ENCODE peak calls at places on chromosomes 2 and 18, in six cellular contexts. One of them, this sample, is unnamed. For H3K4me1, the result is how much of the 10 kb centered on the place peaks cover.

GRCh38 chr2:189015378-189015777 is 41.2 kb downstream of the COL3A1 start:
- DNase-seq in HCT116: no peak
- DNase-seq in PC-3: no peak
- DNase-seq in hepatocyte: no peak
- DNase-seq in GM23248: no peak
- DNase-seq in MM.1S: no peak
- DNase-seq in this sample: peak

GRCh38 chr2:10222-10875 is 36.0 kb downstream of the FAM110C start:
- DNase-seq in PC-3: no peak
- DNase-seq in HCT116: no peak
- DNase-seq in GM23248: peak
- DNase-seq in hepatocyte: peak
- DNase-seq in MM.1S: no peak
- DNase-seq in this sample: peak

GRCh38 chr2:85248741-85249524 is 78.9 kb downstream of the TGOLN2 start:
- DNase-seq in GM23248: peak
- DNase-seq in hepatocyte: peak
- DNase-seq in PC-3: peak
- DNase-seq in HCT116: peak
- DNase-seq in MM.1S: no peak
- DNase-seq in this sample: peak

GRCh38 chr2:133676392-133677130 is 108.3 kb upstream of the NCKAP5 start:
- DNase-seq in GM23248: peak
- DNase-seq in PC-3: no peak
- DNase-seq in MM.1S: no peak
- DNase-seq in HCT116: no peak
- DNase-seq in hepatocyte: no peak
- DNase-seq in this sample: no peak

GRCh38 chr2:68590702-68591101 is 52.7 kb upstream of the PROKR1 start:
- DNase-seq in PC-3: no peak
- DNase-seq in GM23248: no peak
- DNase-seq in HCT116: no peak
- DNase-seq in hepatocyte: no peak
- DNase-seq in MM.1S: no peak
- DNase-seq in this sample: no peak

GRCh38 chr2:160207804-160208661 is 8.0 kb upstream of the ITGB6 start:
- DNase-seq in MM.1S: no peak
- DNase-seq in GM23248: peak
- DNase-seq in hepatocyte: peak
- DNase-seq in PC-3: peak
- DNase-seq in HCT116: peak
- DNase-seq in this sample: peak

GRCh38 chr2:31523871-31524492 is 56.8 kb downstream of the SRD5A2 start:
- DNase-seq in MM.1S: peak
- DNase-seq in HCT116: peak
- DNase-seq in hepatocyte: peak
- DNase-seq in GM23248: peak
- DNase-seq in PC-3: peak
- DNase-seq in this sample: peak

GRCh38 chr2:28433935-28434599 is 41.4 kb downstream of the FOSL2 start:
- DNase-seq in hepatocyte: no peak
- DNase-seq in GM23248: no peak
- DNase-seq in HCT116: no peak
- DNase-seq in PC-3: no peak
- DNase-seq in MM.1S: no peak
- DNase-seq in this sample: no peak

GRCh38 chr2:205800804-205801203 is 118.5 kb downstream of the NRP2 start:
- DNase-seq in PC-3: no peak
- DNase-seq in hepatocyte: peak
- DNase-seq in GM23248: no peak
- DNase-seq in HCT116: no peak
- DNase-seq in MM.1S: no peak
- DNase-seq in this sample: no peak

GRCh38 chr2:20722592-20722991 is 55.6 kb downstream of the GDF7 start:
- DNase-seq in GM23248: no peak
- DNase-seq in HCT116: no peak
- DNase-seq in MM.1S: no peak
- DNase-seq in hepatocyte: no peak
- DNase-seq in PC-3: peak
- DNase-seq in this sample: no peak

GRCh38 chr18:77103991-77104521 is 28.5 kb downstream of the MBP start:
- DNase-seq in GM23248: peak
- DNase-seq in MM.1S: no peak
- DNase-seq in hepatocyte: no peak
- DNase-seq in HCT116: no peak
- DNase-seq in PC-3: no peak
- DNase-seq in this sample: no peak

GRCh38 chr18:77105021-77105420 is 27.6 kb downstream of the MBP start:
- DNase-seq in GM23248: no peak
- DNase-seq in hepatocyte: no peak
- DNase-seq in MM.1S: no peak
- DNase-seq in PC-3: no peak
- DNase-seq in HCT116: no peak
- DNase-seq in this sample: no peak

GRCh38 chr18:77102246-77103040 is 30.1 kb downstream of the MBP start:
- DNase-seq in GM23248: peak
- DNase-seq in MM.1S: peak
- DNase-seq in PC-3: peak
- DNase-seq in HCT116: no peak
- DNase-seq in hepatocyte: no peak
- DNase-seq in this sample: no peak

GRCh38 chr18:77101410-77102245 is 31.0 kb downstream of the MBP start:
- DNase-seq in PC-3: peak
- DNase-seq in HCT116: peak
- DNase-seq in MM.1S: no peak
- DNase-seq in GM23248: peak
- DNase-seq in hepatocyte: peak
- DNase-seq in this sample: no peak

GRCh38 chr18:77103181-77103875 is 29.3 kb downstream of the MBP start:
- DNase-seq in hepatocyte: no peak
- DNase-seq in GM23248: peak
- DNase-seq in PC-3: no peak
- DNase-seq in MM.1S: no peak
- DNase-seq in HCT116: no peak
- DNase-seq in this sample: no peak
- TF ChIP-seq EZH2phosphoT487 in hepatocyte: no peak
- TF ChIP-seq EZH2phosphoT487 in GM23248: no peak
- TF ChIP-seq EZH2phosphoT487 in PC-3: no peak
- TF ChIP-seq EZH2phosphoT487 in MM.1S: no peak
- TF ChIP-seq EZH2phosphoT487 in HCT116: no peak
- TF ChIP-seq EZH2phosphoT487 in this sample: no peak

GRCh38 chr2:70431948-70432347 is 121.7 kb downstream of the TGFA start:
- DNase-seq in PC-3: no peak
- DNase-seq in HCT116: peak
- DNase-seq in hepatocyte: no peak
- DNase-seq in GM23248: no peak
- DNase-seq in MM.1S: no peak
- DNase-seq in this sample: no peak
- H3K4me2 ChIP-seq in PC-3: no peak
- H3K4me2 ChIP-seq in HCT116: peak
- H3K4me2 ChIP-seq in hepatocyte: no peak
- H3K4me2 ChIP-seq in GM23248: no peak
- H3K4me2 ChIP-seq in MM.1S: no peak
- H3K4me2 ChIP-seq in this sample: no peak

DNA sequence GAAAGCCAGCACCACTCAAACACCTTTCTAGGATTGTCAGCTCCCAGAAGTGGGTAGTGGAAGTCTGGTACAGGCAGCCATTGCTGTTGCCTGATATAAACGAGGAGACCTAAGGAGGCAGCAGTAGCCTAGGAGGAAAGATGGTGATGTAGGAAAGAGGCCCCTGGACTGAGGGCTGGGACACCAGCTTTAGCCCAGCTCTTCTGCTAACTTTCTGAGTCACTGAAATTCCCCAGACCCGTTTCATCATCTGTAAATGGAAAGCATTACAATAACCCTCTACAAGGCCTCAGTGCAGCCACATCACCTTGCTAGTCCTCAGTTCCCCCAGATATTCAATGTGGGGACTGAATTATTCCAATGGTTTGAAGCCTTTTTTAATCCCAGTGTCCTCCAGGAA is 336.5 kb downstream of the TNS1 start:
- DNase-seq in PC-3: no peak
- DNase-seq in GM23248: peak
- DNase-seq in hepatocyte: no peak
- DNase-seq in MM.1S: no peak
- DNase-seq in HCT116: no peak
- DNase-seq in this sample: no peak
- H3K4me1 ChIP-seq in PC-3: under half
- H3K4me1 ChIP-seq in GM23248: half or more
- H3K4me1 ChIP-seq in hepatocyte: under half
- H3K4me1 ChIP-seq in MM.1S: under half
- H3K4me1 ChIP-seq in HCT116: under half
- H3K4me1 ChIP-seq in this sample: under half

GRCh38 chr2:201709747-201710146 is 11.3 kb upstream of the MPP4 start:
- DNase-seq in GM23248: no peak
- DNase-seq in PC-3: no peak
- DNase-seq in hepatocyte: no peak
- DNase-seq in MM.1S: no peak
- DNase-seq in HCT116: no peak
- DNase-seq in this sample: no peak

GRCh38 chr2:201707142-201707541 is 8.7 kb upstream of the MPP4 start:
- DNase-seq in hepatocyte: no peak
- DNase-seq in HCT116: no peak
- DNase-seq in GM23248: no peak
- DNase-seq in PC-3: no peak
- DNase-seq in MM.1S: no peak
- DNase-seq in this sample: no peak

GRCh38 chr2:201704536-201704935 is 6.1 kb upstream of the MPP4 start:
- DNase-seq in PC-3: peak
- DNase-seq in MM.1S: no peak
- DNase-seq in HCT116: no peak
- DNase-seq in GM23248: peak
- DNase-seq in hepatocyte: no peak
- DNase-seq in this sample: no peak

GRCh38 chr2:201709049-201709448 is 10.6 kb upstream of the MPP4 start:
- DNase-seq in PC-3: no peak
- DNase-seq in MM.1S: no peak
- DNase-seq in GM23248: peak
- DNase-seq in hepatocyte: no peak
- DNase-seq in HCT116: no peak
- DNase-seq in this sample: no peak

GRCh38 chr2:201707753-201708152 is 9.3 kb upstream of the MPP4 start:
- DNase-seq in HCT116: no peak
- DNase-seq in hepatocyte: no peak
- DNase-seq in MM.1S: no peak
- DNase-seq in GM23248: peak
- DNase-seq in PC-3: peak
- DNase-seq in this sample: no peak
- TF ChIP-seq EZH2phosphoT487 in HCT116: no peak
- TF ChIP-seq EZH2phosphoT487 in hepatocyte: no peak
- TF ChIP-seq EZH2phosphoT487 in MM.1S: no peak
- TF ChIP-seq EZH2phosphoT487 in GM23248: no peak
- TF ChIP-seq EZH2phosphoT487 in PC-3: no peak
- TF ChIP-seq EZH2phosphoT487 in this sample: no peak

GRCh38 chr18:8765692-8766463 is 60.5 kb downstream of the MTCL1 start:
- DNase-seq in hepatocyte: peak
- DNase-seq in MM.1S: no peak
- DNase-seq in PC-3: no peak
- DNase-seq in HCT116: peak
- DNase-seq in GM23248: peak
- DNase-seq in this sample: no peak
- H3K4me2 ChIP-seq in hepatocyte: peak
- H3K4me2 ChIP-seq in MM.1S: no peak
- H3K4me2 ChIP-seq in PC-3: no peak
- H3K4me2 ChIP-seq in HCT116: no peak
- H3K4me2 ChIP-seq in GM23248: peak
- H3K4me2 ChIP-seq in this sample: peak

DNA sequence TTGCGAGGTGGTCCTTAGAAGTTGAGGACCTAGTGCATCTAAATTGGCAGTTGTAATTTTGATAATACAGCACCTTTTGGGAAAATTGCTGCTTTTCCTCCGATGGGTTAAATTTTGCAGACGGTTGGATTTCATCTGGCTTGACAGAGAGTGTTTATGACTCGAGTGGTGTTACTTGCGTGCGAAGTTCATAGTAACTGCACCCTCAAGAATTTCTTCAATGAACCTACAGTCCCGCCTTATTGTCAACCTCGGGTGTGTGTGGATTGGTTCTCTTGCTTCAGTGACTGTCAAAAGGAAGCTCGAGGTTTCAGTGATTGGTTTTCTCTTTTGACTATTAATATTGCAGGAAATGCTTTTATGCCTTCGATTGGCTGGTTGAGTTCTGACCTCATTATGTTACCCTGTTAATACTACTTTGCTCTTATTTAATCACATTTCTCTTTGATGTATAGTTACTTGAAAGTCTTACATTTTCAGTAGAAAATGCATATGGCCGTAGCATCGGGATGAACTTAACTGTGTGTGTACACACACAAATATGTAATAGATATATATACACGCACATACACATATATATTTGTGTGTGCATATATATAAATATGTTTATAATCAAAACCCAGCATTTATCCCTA is 1.5 kb downstream of the EPC2 start:
- DNase-seq in HCT116: peak
- DNase-seq in hepatocyte: peak
- DNase-seq in MM.1S: peak
- DNase-seq in PC-3: peak
- DNase-seq in GM23248: peak
- DNase-seq in this sample: peak
- H3K4me1 ChIP-seq in HCT116: under half
- H3K4me1 ChIP-seq in hepatocyte: under half
- H3K4me1 ChIP-seq in MM.1S: under half
- H3K4me1 ChIP-seq in PC-3: under half
- H3K4me1 ChIP-seq in GM23248: under half
- H3K4me1 ChIP-seq in this sample: under half

DNA sequence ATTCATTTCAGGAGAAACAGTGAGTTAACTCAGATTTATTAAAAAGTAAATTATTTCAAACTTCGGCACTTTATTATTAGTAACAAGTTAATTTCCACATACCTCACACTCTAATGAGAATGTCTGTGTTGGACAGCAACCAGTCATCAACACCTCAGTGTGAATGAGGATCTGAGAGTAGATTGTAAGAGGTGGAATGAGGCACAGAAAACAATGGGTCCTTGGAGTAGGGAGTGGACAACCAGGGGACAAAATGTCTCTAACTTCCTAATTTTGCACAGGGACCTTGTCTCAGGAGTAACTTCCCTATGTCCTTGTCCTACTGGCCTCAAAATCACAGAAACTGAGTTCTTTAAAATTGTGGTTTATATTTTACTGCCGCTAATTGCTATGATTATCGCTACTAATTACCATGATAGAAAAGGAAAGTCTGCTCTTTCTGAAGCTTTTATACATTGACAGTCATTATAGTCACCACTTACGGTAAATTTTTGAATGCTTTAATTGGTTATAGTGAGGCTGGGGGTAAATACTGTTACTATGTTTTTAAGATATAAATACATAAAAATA is 82.2 kb upstream of the LRPPRC start:
- DNase-seq in PC-3: no peak
- DNase-seq in HCT116: no peak
- DNase-seq in hepatocyte: no peak
- DNase-seq in MM.1S: no peak
- DNase-seq in GM23248: no peak
- DNase-seq in this sample: no peak
- TF ChIP-seq EZH2phosphoT487 in PC-3: no peak
- TF ChIP-seq EZH2phosphoT487 in HCT116: no peak
- TF ChIP-seq EZH2phosphoT487 in hepatocyte: no peak
- TF ChIP-seq EZH2phosphoT487 in MM.1S: no peak
- TF ChIP-seq EZH2phosphoT487 in GM23248: no peak
- TF ChIP-seq EZH2phosphoT487 in this sample: no peak

GRCh38 chr2:108627911-108628567 is 91.2 kb upstream of the RANBP2 start:
- DNase-seq in hepatocyte: no peak
- DNase-seq in PC-3: no peak
- DNase-seq in GM23248: no peak
- DNase-seq in MM.1S: peak
- DNase-seq in HCT116: no peak
- DNase-seq in this sample: no peak
- H3K4me2 ChIP-seq in hepatocyte: no peak
- H3K4me2 ChIP-seq in PC-3: no peak
- H3K4me2 ChIP-seq in GM23248: no peak
- H3K4me2 ChIP-seq in MM.1S: no peak
- H3K4me2 ChIP-seq in HCT116: no peak
- H3K4me2 ChIP-seq in this sample: no peak